ENCODE peak calls at places on chromosomes 13 and 19, in eight cellular contexts. W is dorsolateral prefrontal cortex, N is left ventricle myocardium inferior, A is fibroblast of the aortic adventitia, Q is left lung, E is upper lobe of right lung, V is fibroblast of lung, S is astrocyte. Y is an unnamed sample.

GRCh38 chr13:74115138-74115537 is 19.1 kb downstream of the KLF12 start:
- DNase-seq in N (no peak), E (no peak), A (peak), S (peak), V (peak), W (no peak), Q (no peak), Y (peak)

GRCh38 chr19:19661675-19662251 is 1.7 kb downstream of the ATP13A1 start:
- DNase-seq in V (no peak), N (no peak), W (no peak), Q (peak), S (no peak), E (no peak), A (no peak), Y (no peak)

GRCh38 chr19:33927789-33928457 is 131.3 kb downstream of the KCTD15 start:
- DNase-seq in A (no peak), V (no peak), W (no peak), N (no peak), S (no peak), Q (no peak), E (no peak), Y (no peak)

GRCh38 chr13:27170521-27171243 is 929 bp downstream of the USP12 start:
- DNase-seq in E (peak), S (no peak), A (peak), W (peak), Q (peak), V (no peak), N (peak), Y (no peak)

GRCh38 chr19:14410054-14410774 is 8.9 kb downstream of the DDX39A start:
- DNase-seq in E (no peak), V (no peak), N (no peak), Q (no peak), S (no peak), A (no peak), W (no peak), Y (no peak)

GRCh38 chr19:31141301-31141700 is 207.9 kb downstream of the TSHZ3 start:
- DNase-seq in N (no peak), A (no peak), E (no peak), V (peak), Q (no peak), W (no peak), S (peak), Y (no peak)

GRCh38 chr19:34589730-34590129 is 87.2 kb downstream of the SCGB2B2 start:
- DNase-seq in S (no peak), Q (no peak), V (no peak), N (no peak), E (no peak), A (no peak), W (no peak), Y (no peak)

GRCh38 chr19:812049-812816 is 9.5 kb downstream of the PLPPR3 start:
- DNase-seq in W (no peak), E (no peak), S (no peak), N (no peak), V (no peak), A (no peak), Q (no peak), Y (no peak)

GRCh38 chr13:45226024-45226423 is 25.2 kb upstream of the KCTD4 start:
- DNase-seq in E (no peak), V (no peak), N (no peak), A (no peak), W (no peak), Q (no peak), S (no peak), Y (no peak)

GRCh38 chr13:32179708-32180107 is 135.5 kb downstream of the ZAR1L start:
- DNase-seq in Q (no peak), E (no peak), W (no peak), A (no peak), V (no peak), S (no peak), N (no peak), Y (no peak)

GRCh38 chr19:13794388-13794751 is 873 bp upstream of the ZSWIM4 start:
- DNase-seq in N (peak), S (peak), W (peak), Q (no peak), V (peak), E (peak), A (peak), Y (peak)

GRCh38 chr13:38283346-38283745 is 66.3 kb upstream of the UFM1 start:
- DNase-seq in Q (no peak), W (no peak), A (peak), S (no peak), V (no peak), E (no peak), N (no peak), Y (no peak)

GRCh38 chr19:47228937-47229673 is 1.9 kb downstream of the BBC3 start:
- DNase-seq in V (peak), N (no peak), W (peak), Q (no peak), E (peak), A (peak), S (peak), Y (peak)

GRCh38 chr19:2332341-2333026 is 4.0 kb downstream of the SPPL2B start:
- DNase-seq in E (no peak), S (no peak), W (no peak), N (peak), A (no peak), V (no peak), Q (no peak), Y (no peak)

GRCh38 chr13:71772376-71772775 is 94.6 kb downstream of the DACH1 start:
- DNase-seq in W (no peak), Q (no peak), E (no peak), S (no peak), N (no peak), A (no peak), V (no peak), Y (no peak)

DNA sequence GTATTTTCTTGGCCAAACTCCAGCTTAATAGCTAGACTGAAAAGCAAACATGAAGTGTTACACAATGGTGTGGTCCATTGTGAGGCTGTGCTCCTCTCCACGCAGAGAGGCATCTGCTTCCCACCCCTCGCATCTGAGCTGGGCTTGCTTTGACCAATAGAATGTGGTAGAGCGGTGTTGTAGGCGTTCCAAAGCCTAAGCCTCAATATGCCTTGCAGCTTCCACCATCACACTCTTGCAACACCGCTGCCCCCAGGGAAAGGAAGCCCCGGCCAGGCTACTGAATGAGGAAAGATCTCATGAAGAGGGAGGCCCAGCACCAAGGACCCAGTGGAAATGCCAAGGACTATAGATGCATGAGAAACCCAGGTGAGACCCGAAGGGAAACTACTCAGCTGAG is 9.4 kb downstream of the FLT1 start:
- DNase-seq in N (no peak), Q (peak), S (no peak), A (no peak), W (no peak), E (no peak), V (no peak), Y (no peak)
- H3K4me3 ChIP-seq in N (no peak), Q (no peak), S (no peak), A (no peak), W (no peak), E (no peak), V (no peak), Y (no peak)

GRCh38 chr19:48806518-48806817 is 4.4 kb downstream of the BCAT2 start:
- DNase-seq in S (peak), N (no peak), V (no peak), A (no peak), E (no peak), W (no peak), Q (no peak), Y (no peak)
- TF ChIP-seq CTCF in S (no peak), N (no peak), V (no peak), A (no peak), E (no peak), W (no peak), Q (no peak), Y (no peak)

GRCh38 chr19:18433735-18434398 is 4.1 kb downstream of the ISYNA1 start:
- DNase-seq in E (no peak), S (no peak), V (no peak), A (no peak), N (no peak), Q (no peak), W (no peak), Y (no peak)
- H3K4me3 ChIP-seq in E (peak), S (no peak), V (no peak), A (no peak), N (peak), Q (peak), W (peak), Y (no peak)

GRCh38 chr19:42290523-42291436 is 11.2 kb upstream of the PRR19 start:
- DNase-seq in Q (peak), E (no peak), S (no peak), N (no peak), A (no peak), W (no peak), V (no peak), Y (no peak)
- TF ChIP-seq CTCF in Q (peak), E (peak), S (peak), N (peak), A (peak), W (no peak), V (peak), Y (peak)

Y was measured in fibroblast of mammary gland.